ENCODE peak calls at places on chromosomes 16 and 17, in five cellular contexts. W is cardiac muscle cell, D is A549, Y is choroid plexus epithelial cell, B is foreskin fibroblast. G is an unnamed sample.

GRCh38 chr16:13839577-13839976 is 80.4 kb upstream of the ERCC4 start:
- DNase-seq in W (no peak), D (no peak), Y (no peak), B (no peak), G (no peak)

GRCh38 chr17:17890773-17891759 is 54.3 kb upstream of the SREBF1 start:
- DNase-seq in W (peak; percentile 77), D (peak; percentile 88), Y (peak; percentile 92), B (peak; percentile 64), G (no peak)

GRCh38 chr17:34139996-34140395 is 115.1 kb upstream of the CCL2 start:
- DNase-seq in W (no peak), D (no peak), Y (no peak), B (no peak), G (no peak)

GRCh38 chr16:66030036-66030435 is 336.5 kb upstream of the CDH5 start:
- DNase-seq in W (no peak), D (no peak), Y (peak; percentile 82), B (no peak), G (no peak)

GRCh38 chr17:28746611-28747045 is 2.8 kb downstream of the TRAF4 start:
- DNase-seq in W (no peak), D (peak; percentile 76), Y (no peak), B (no peak), G (peak; percentile 91)

GRCh38 chr17:17612085-17613022 is 20.8 kb upstream of the PEMT start:
- DNase-seq in W (no peak), D (no peak), Y (no peak), B (no peak), G (no peak)

GRCh38 chr17:14033166-14033565 is 36.1 kb upstream of the COX10 start:
- DNase-seq in W (no peak), D (no peak), Y (no peak), B (no peak), G (peak; percentile 64)

GRCh38 chr16:17416461-17417221 is 54.1 kb downstream of the XYLT1 start:
- DNase-seq in W (peak; percentile 59), D (no peak), Y (peak; percentile 5), B (peak; percentile 51), G (no peak)

GRCh38 chr17:53032861-53033271 is 789.9 kb upstream of the KIF2B start:
- DNase-seq in W (peak; percentile 94), D (peak; percentile 65), Y (peak; percentile 5), B (no peak), G (peak; percentile 42)

GRCh38 chr17:46742539-46743270 is 75.8 kb downstream of the WNT3 start:
- DNase-seq in W (peak; percentile 48), D (peak; percentile 84), Y (peak; percentile 91), B (peak; percentile 96), G (no peak)

GRCh38 chr16:66524601-66525164 is 25.2 kb downstream of the TK2 start:
- DNase-seq in W (no peak), D (no peak), Y (no peak), B (no peak), G (no peak)

GRCh38 chr17:74598346-74599022 is 6.4 kb upstream of the CD300LD start:
- DNase-seq in W (no peak), D (no peak), Y (no peak), B (no peak), G (no peak)

GRCh38 chr16:58459344-58460218 is 40.4 kb upstream of the NDRG4 start:
- DNase-seq in W (no peak), D (peak; percentile 75), Y (peak; percentile 61), B (peak; percentile 11), G (no peak)

GRCh38 chr17:6549384-6550036 is 6.8 kb downstream of the PITPNM3 start:
- DNase-seq in W (no peak), D (no peak), Y (no peak), B (no peak), G (no peak)

GRCh38 chr16:11175850-11176341 is 80.1 kb downstream of the SOCS1 start:
- DNase-seq in W (no peak), D (no peak), Y (no peak), B (no peak), G (no peak)

GRCh38 chr16:16096161-16096857 is 127.0 kb downstream of the ABCC6 start:
- DNase-seq in W (no peak), D (no peak), Y (peak; percentile 86), B (peak; percentile 43), G (no peak)

GRCh38 chr17:75277664-75278071 is 6.6 kb upstream of the MIF4GD start:
- DNase-seq in W (no peak), D (no peak), Y (peak; percentile 39), B (peak; percentile 20), G (no peak)

GRCh38 chr17:27878776-27879562 is 14.2 kb downstream of the LYRM9 start:
- DNase-seq in W (peak; percentile 79), D (no peak), Y (no peak), B (no peak), G (no peak)

GRCh38 chr16:84628226-84628731 is 10.4 kb upstream of the COTL1 start:
- DNase-seq in W (no peak), D (no peak), Y (no peak), B (no peak), G (no peak)

DNA sequence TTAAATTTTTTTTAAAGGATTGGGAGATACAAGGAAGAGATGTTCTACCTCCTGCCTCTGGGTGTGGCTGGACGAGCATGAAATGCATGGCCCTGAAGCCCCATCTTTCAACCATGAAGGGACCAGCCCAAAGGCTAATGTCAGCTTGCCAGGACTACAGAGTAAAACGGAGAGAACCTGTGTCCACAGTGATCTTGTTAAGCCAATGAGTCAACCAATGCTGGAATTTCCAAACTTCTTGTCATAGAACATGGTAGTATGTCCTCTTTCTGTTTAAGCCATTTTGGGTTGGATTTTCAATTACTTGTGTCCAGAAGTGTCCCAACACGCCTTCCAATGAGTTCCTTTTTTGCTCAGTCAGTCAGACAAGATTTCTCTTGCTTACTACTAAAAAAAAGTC is 71.3 kb downstream of the RTN4RL1 start:
- DNase-seq in W (no peak), D (no peak), Y (no peak), B (no peak), G (no peak)
- H3K4me3 ChIP-seq in W (no peak overlapping the region), D (no peak overlapping the region), Y (no peak overlapping the region), B (no peak overlapping the region), G (no peak overlapping the region)

GRCh38 chr16:88844412-88845118 is 12.2 kb downstream of the GALNS start:
- DNase-seq in W (no peak), D (peak; percentile 25), Y (no peak), B (no peak), G (no peak)
- TF ChIP-seq CTCF in W (no peak), D (no peak), Y (peak; percentile 38), B (no peak), G (peak; percentile 56)

GRCh38 chr17:38751803-38752118 is 780 bp upstream of the PSMB3 start:
- DNase-seq in W (peak; percentile 86), D (peak; percentile 92), Y (peak; percentile 89), B (peak; percentile 67), G (no peak)

GRCh38 chr17:38749222-38750043 is 1.3 kb upstream of the PCGF2 start:
- DNase-seq in W (peak; percentile 83), D (peak; percentile 92), Y (peak; percentile 66), B (peak; percentile 68), G (peak; percentile 63)

GRCh38 chr17:38750044-38750311 is 1.8 kb upstream of the PCGF2 start:
- DNase-seq in W (no peak), D (no peak), Y (no peak), B (no peak), G (no peak)

GRCh38 chr17:38751144-38751802 is 1.3 kb upstream of the PSMB3 start:
- DNase-seq in W (no peak), D (peak; percentile 61), Y (no peak), B (no peak), G (no peak)

GRCh38 chr17:38750312-38751121 is 2.0 kb upstream of the PSMB3 start:
- DNase-seq in W (no peak), D (peak; percentile 55), Y (no peak), B (no peak), G (no peak)
- H3K4me3 ChIP-seq in W (peak overlapping the region; percentile 97), D (peak overlapping the region; percentile 96), Y (peak overlapping the region; percentile 99), B (peak overlapping the region; percentile 89), G (peak overlapping the region; percentile 99)

DNA sequence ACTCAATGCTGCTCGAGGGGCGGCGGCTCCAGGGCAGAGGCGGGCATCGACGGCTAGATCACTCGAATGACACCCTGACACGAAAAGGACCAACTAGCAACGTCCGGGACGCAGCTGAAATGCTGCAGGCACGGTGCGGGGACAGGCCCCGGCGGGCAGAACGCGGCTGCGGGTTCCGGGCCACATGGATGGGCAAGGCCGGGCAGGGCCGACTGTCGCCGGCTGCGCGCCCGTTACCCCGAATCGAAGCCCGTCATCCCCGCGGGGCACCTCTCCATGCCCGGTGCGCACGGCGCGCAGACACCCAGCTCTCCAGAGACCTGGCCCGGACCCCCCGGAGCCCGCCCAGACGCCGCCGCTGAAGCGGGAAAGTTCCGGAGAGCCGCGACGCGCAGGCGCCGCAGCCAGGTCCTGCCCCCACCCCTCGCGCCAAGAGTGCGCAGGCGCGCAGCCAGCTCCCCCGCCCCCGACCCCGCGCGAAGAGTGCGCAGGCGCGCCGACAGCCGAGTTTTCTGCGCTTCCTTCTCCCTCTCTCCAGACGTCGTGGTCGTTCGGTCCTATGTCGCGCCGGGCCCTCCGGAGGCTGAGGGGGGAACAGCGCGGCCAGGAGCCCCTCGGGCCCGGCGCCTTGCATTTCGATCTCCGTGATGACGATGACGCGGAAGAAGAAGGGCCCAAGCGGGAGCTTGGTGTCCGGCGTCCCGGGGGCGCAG is at the start of gene TCF25:
- DNase-seq in W (peak; percentile 93), D (peak; percentile 91), Y (peak; percentile 86), B (peak; percentile 72), G (peak; percentile 44)
- TF ChIP-seq CTCF in W (no peak), D (no peak), Y (peak; percentile 8), B (no peak), G (no peak)

DNA sequence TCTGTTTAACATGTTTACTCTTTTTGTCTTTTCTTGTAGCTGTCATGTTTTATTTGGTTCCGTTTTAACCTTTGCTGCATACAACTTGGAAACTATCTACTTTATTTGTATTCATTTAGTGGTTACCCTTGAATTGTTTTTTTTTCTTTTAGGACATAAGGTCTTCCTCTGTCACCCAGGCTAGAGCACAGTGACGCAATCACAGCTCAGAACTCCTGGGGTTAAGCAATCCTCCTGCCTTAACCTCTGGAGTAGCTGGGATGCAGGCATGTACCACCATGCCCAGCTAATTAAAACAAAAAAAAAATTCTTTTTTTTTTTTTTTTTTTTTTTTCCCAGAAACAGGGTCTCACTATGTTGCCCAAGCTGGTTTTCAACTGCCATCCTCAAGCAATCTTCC is 29.8 kb upstream of the USP43 start:
- DNase-seq in W (no peak), D (no peak), Y (peak; percentile 34), B (no peak), G (no peak)
- H3K4me3 ChIP-seq in W (no peak overlapping the region), D (no peak overlapping the region), Y (no peak overlapping the region), B (no peak overlapping the region), G (no peak overlapping the region)

GRCh38 chr17:30372755-30373154 is 6.0 kb upstream of the CPD start:
- DNase-seq in W (no peak), D (peak; percentile 64), Y (no peak), B (peak; percentile 44), G (no peak)
- TF ChIP-seq CTCF in W (no peak), D (peak; percentile 13), Y (peak; percentile 10), B (no peak), G (no peak)

GRCh38 chr16:30009990-30010816 is 624 bp downstream of the DOC2A start:
- DNase-seq in W (no peak), D (no peak), Y (no peak), B (no peak), G (no peak)
- H3K4me3 ChIP-seq in W (peak overlapping the region; percentile 37), D (peak overlapping the region; percentile 62), Y (no peak overlapping the region), B (no peak overlapping the region), G (peak overlapping the region; percentile 52)